ENCODE peak calls at places on chromosomes 4 and X, in eight cellular contexts. M is Karpas-422, E is GM23248, Z is heart right ventricle, A is fibroblast of lung, C is lower lobe of right lung, V is psoas muscle, Q is IMR-90. S is an unnamed sample.

GRCh38 chrX:22690116-22690515 is 309.6 kb upstream of the DDX53 start:
- DNase-seq in E (peak; percentile 57), V (no peak), A (peak; percentile 80), C (no peak), Q (peak; percentile 44), Z (no peak), M (no peak), S (no peak)

GRCh38 chr4:183571350-183572076 is 66.7 kb downstream of the ING2 start:
- DNase-seq in V (no peak), Z (peak; percentile 17), Q (peak; percentile 52), A (peak; percentile 54), M (no peak), E (peak; percentile 42), C (peak; percentile 87), S (no peak)

GRCh38 chr4:70994387-70995099 is 1.1 kb downstream of the DCK start:
- DNase-seq in Z (no peak), V (no peak), A (no peak), C (no peak), M (peak; percentile 93), E (no peak), Q (no peak), S (no peak)

GRCh38 chr4:8821151-8821950 is 50.3 kb downstream of the HMX1 start:
- DNase-seq in C (peak; percentile 38), M (no peak), Q (no peak), Z (no peak), A (no peak), V (no peak), E (no peak), S (no peak)

GRCh38 chr4:163967263-163967662 is 472.8 kb downstream of the TMA16 start:
- DNase-seq in E (no peak), M (no peak), Q (no peak), Z (no peak), A (no peak), V (no peak), C (no peak), S (no peak)

GRCh38 chr4:168177546-168178149 is 85.3 kb downstream of the ANXA10 start:
- DNase-seq in A (no peak), E (no peak), V (no peak), Q (no peak), Z (no peak), C (no peak), M (no peak), S (no peak)

GRCh38 chrX:44415639-44416386 is 72.3 kb upstream of the EFHC2 start:
- DNase-seq in M (no peak), A (no peak), Z (no peak), Q (no peak), V (no peak), E (no peak), C (no peak), S (no peak)

GRCh38 chr4:48255130-48255958 is 14.3 kb downstream of the TEC start:
- DNase-seq in A (no peak), V (no peak), Q (no peak), E (no peak), M (no peak), Z (no peak), C (no peak), S (no peak)

GRCh38 chr4:89064848-89065247 is 7.9 kb upstream of the FAM13A start:
- DNase-seq in E (no peak), Q (no peak), V (no peak), A (no peak), Z (no peak), C (no peak), M (no peak), S (no peak)

GRCh38 chr4:183691006-183691405 is 31.9 kb downstream of the TRAPPC11 start:
- DNase-seq in A (no peak), Q (no peak), E (no peak), Z (no peak), M (no peak), V (no peak), C (no peak), S (no peak)

GRCh38 chr4:183158062-183158461 is 59.0 kb downstream of the WWC2 start:
- DNase-seq in C (no peak), Z (no peak), E (peak; percentile 26), Q (peak; percentile 90), A (peak; percentile 80), M (no peak), V (no peak), S (no peak)

GRCh38 chrX:129968968-129969367 is 13.5 kb upstream of the BCORL1 start:
- DNase-seq in C (no peak), Z (no peak), V (no peak), Q (no peak), M (no peak), A (no peak), E (no peak), S (no peak)

GRCh38 chrX:120457766-120458180 is 11.3 kb downstream of the LAMP2 start:
- DNase-seq in M (peak; percentile 86), Q (peak; percentile 76), Z (no peak), V (no peak), C (no peak), E (peak; percentile 87), A (peak; percentile 76), S (no peak)

GRCh38 chr4:139611391-139611790 is 54.2 kb upstream of the MGST2 start:
- DNase-seq in C (no peak), M (no peak), A (no peak), Z (no peak), V (no peak), Q (no peak), E (no peak), S (no peak)

GRCh38 chr4:76485450-76485849 is 50.4 kb downstream of the SHROOM3 start:
- DNase-seq in V (no peak), M (no peak), A (no peak), C (no peak), E (no peak), Z (no peak), Q (no peak), S (no peak)

GRCh38 chr4:91963489-91963888 is 340.3 kb upstream of the GRID2 start:
- DNase-seq in C (no peak), M (no peak), Z (no peak), Q (peak; percentile 72), A (peak; percentile 67), V (no peak), E (peak; percentile 62), S (no peak)

GRCh38 chrX:31199051-31199769 is 127.4 kb upstream of the FTHL17 start:
- DNase-seq in Q (no peak), Z (no peak), M (no peak), E (peak; percentile 59), V (no peak), C (no peak), A (peak; percentile 13), S (no peak)

GRCh38 chrX:154351183-154352011 is 23.0 kb downstream of the FLNA start:
- DNase-seq in C (peak; percentile 54), M (no peak), V (no peak), E (no peak), Z (no peak), A (no peak), Q (no peak), S (no peak)

GRCh38 chr4:55784747-55785146 is 34.8 kb upstream of the EXOC1L start:
- DNase-seq in E (no peak), Z (no peak), A (no peak), V (no peak), Q (no peak), C (no peak), M (no peak), S (no peak)

GRCh38 chrX:50920132-50920531 is 9.6 kb downstream of the BMP15 start:
- DNase-seq in A (peak; percentile 14), M (peak; percentile 64), C (no peak), Q (peak; percentile 18), Z (no peak), E (peak; percentile 20), V (no peak), S (no peak)

GRCh38 chr4:55397521-55398321 is 2.0 kb downstream of the TMEM165 start:
- DNase-seq in Q (peak; percentile 90), A (peak; percentile 84), V (no peak), C (no peak), E (peak; percentile 80), M (no peak), Z (no peak), S (no peak)

GRCh38 chr4:121666091-121666679 is 30.6 kb downstream of the ANXA5 start:
- DNase-seq in A (no peak), C (peak; percentile 63), V (peak; percentile 49), E (no peak), Z (no peak), M (no peak), Q (no peak), S (no peak)

GRCh38 chr4:7842384-7843279 is 97.0 kb downstream of the AFAP1 start:
- DNase-seq in E (peak; percentile 96), A (peak; percentile 99), Q (peak; percentile 99), M (no peak), V (peak; percentile 66), Z (peak; percentile 48), C (no peak), S (no peak)

GRCh38 chrX:150570512-150570911 is 2.1 kb downstream of the MTM1 start:
- DNase-seq in M (no peak), E (no peak), Z (no peak), V (no peak), Q (no peak), C (no peak), A (no peak), S (no peak)
- H3K4me1 ChIP-seq in M (peaks cover 48% of the 10 kb centered on the region), E (peaks cover 5% of the 10 kb centered on the region), Z (peaks cover 50% of the 10 kb centered on the region), V (no peaks in the 10 kb centered on the region), Q (peaks cover 6% of the 10 kb centered on the region), C (peaks cover 54% of the 10 kb centered on the region), A (no peaks in the 10 kb centered on the region), S (peaks cover 2% of the 10 kb centered on the region)

DNA sequence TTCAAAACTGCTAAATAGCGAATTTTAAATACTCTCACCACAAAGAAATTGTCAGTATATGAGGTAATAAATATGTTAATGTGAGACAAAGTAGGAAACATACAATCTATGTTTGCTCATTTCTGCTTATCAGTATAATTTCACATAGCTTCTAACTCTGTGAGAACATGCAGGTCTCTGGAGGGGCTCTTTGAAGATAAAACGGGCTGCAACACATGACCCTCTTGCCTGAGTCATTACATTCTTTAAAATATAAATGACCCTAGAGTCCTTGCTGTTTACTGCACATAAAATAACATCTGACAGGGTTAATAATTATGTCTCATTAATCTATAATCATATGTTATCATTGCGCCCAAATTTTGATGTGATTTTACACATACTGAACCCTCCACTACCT is 681.5 kb downstream of the ARAP2 start:
- DNase-seq in A (no peak), V (no peak), Q (no peak), M (no peak), C (no peak), Z (no peak), E (no peak), S (no peak)
- H3K27ac ChIP-seq in A (no peak overlapping the region), V (no peak overlapping the region), Q (no peak overlapping the region), M (no peak overlapping the region), C (no peak overlapping the region), Z (no peak overlapping the region), E (no peak overlapping the region), S (no peak overlapping the region)

GRCh38 chr4:174120446-174121142 is 162.9 kb downstream of the FBXO8 start:
- DNase-seq in C (no peak), Q (peak; percentile 72), V (peak; percentile 20), Z (peak; percentile 66), A (peak; percentile 90), E (peak; percentile 78), M (peak; percentile 58), S (peak; percentile 41)
- H3K27me3 ChIP-seq in C (peaks cover 6% of the 10 kb centered on the region), Q (no peaks in the 10 kb centered on the region), V (no peaks in the 10 kb centered on the region), Z (no peaks in the 10 kb centered on the region), A (no peaks in the 10 kb centered on the region), E (no peaks in the 10 kb centered on the region), M (no peaks in the 10 kb centered on the region), S (no peaks in the 10 kb centered on the region)

DNA sequence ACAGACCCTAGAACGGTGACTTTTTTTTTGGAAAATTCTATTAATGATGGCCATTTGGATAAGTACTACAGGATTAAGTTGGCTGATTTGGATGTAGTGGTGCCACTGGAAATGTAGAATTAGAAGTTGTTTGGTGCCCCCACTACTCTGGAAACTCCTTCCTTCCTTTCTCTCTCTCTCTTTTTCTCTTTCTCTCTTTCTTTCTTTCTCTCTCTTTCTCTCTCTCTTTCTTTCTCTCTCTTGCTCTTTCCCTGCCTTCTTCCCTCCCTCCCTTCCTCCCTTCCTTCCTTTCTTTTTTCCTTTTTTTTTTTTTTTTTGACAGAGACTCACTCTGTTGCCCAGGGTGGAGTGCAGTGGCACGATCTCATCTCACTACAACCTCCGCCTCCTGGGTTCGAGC is 2.7 kb downstream of the GAR1 start:
- DNase-seq in Z (no peak), A (no peak), M (no peak), E (no peak), Q (no peak), V (no peak), C (no peak), S (no peak)
- H3K4me1 ChIP-seq in Z (peaks cover 17% of the 10 kb centered on the region), A (peaks cover 2% of the 10 kb centered on the region), M (peaks cover 22% of the 10 kb centered on the region), E (peaks cover 16% of the 10 kb centered on the region), Q (peaks cover 1% of the 10 kb centered on the region), V (peaks cover 10% of the 10 kb centered on the region), C (peaks cover 15% of the 10 kb centered on the region), S (no peaks in the 10 kb centered on the region)

S was measured in iPS DF 6.9.